ENCODE peak calls at places on chromosomes 12 and 14, in five cellular contexts. One of them, this sample, is unnamed.
A peak's percentile ranks its signal among the peaks of the same experiment; 100 is the strongest.

GRCh38 chr12:113103756-113104450 is 31.7 kb downstream of the RASAL1 start:
- DNase-seq in SW480: no peak
- DNase-seq in lower lobe of right lung: peak; percentile 64
- DNase-seq in HTR-8/SVneo: no peak
- DNase-seq in lower leg skin: no peak
- DNase-seq in this sample: no peak

GRCh38 chr14:67426983-67427601 is 15.1 kb upstream of the PLEK2 start:
- DNase-seq in SW480: peak; percentile 86
- DNase-seq in lower lobe of right lung: peak; percentile 73
- DNase-seq in HTR-8/SVneo: peak; percentile 100
- DNase-seq in lower leg skin: peak; percentile 51
- DNase-seq in this sample: no peak

GRCh38 chr14:90785474-90785873 is 30.8 kb downstream of the TTC7B start:
- DNase-seq in SW480: no peak
- DNase-seq in lower lobe of right lung: no peak
- DNase-seq in HTR-8/SVneo: no peak
- DNase-seq in lower leg skin: no peak
- DNase-seq in this sample: no peak

GRCh38 chr12:90909069-90909676 is 45.8 kb downstream of the CCER1 start:
- DNase-seq in SW480: peak; percentile 37
- DNase-seq in lower lobe of right lung: no peak
- DNase-seq in HTR-8/SVneo: peak; percentile 29
- DNase-seq in lower leg skin: no peak
- DNase-seq in this sample: no peak

GRCh38 chr12:57615637-57616036 is 4.4 kb downstream of the ARHGEF25 start:
- DNase-seq in SW480: no peak
- DNase-seq in lower lobe of right lung: no peak
- DNase-seq in HTR-8/SVneo: no peak
- DNase-seq in lower leg skin: no peak
- DNase-seq in this sample: no peak

GRCh38 chr14:95993768-95994592 is 45.2 kb upstream of the C14orf132 start:
- DNase-seq in SW480: peak; percentile 65
- DNase-seq in lower lobe of right lung: no peak
- DNase-seq in HTR-8/SVneo: peak; percentile 44
- DNase-seq in lower leg skin: no peak
- DNase-seq in this sample: no peak

GRCh38 chr14:81436296-81437138 is 36.4 kb upstream of the STON2 start:
- DNase-seq in SW480: peak; percentile 80
- DNase-seq in lower lobe of right lung: peak; percentile 80
- DNase-seq in HTR-8/SVneo: peak; percentile 65
- DNase-seq in lower leg skin: peak; percentile 51
- DNase-seq in this sample: peak; percentile 84

GRCh38 chr12:64389154-64389553 is 1.4 kb downstream of the C12orf56 start:
- DNase-seq in SW480: no peak
- DNase-seq in lower lobe of right lung: no peak
- DNase-seq in HTR-8/SVneo: no peak
- DNase-seq in lower leg skin: no peak
- DNase-seq in this sample: no peak

GRCh38 chr12:87464565-87464964 is 564.6 kb downstream of the C12orf50 start:
- DNase-seq in SW480: no peak
- DNase-seq in lower lobe of right lung: no peak
- DNase-seq in HTR-8/SVneo: no peak
- DNase-seq in lower leg skin: no peak
- DNase-seq in this sample: no peak

GRCh38 chr12:21471294-21471693 is 30.1 kb downstream of the RECQL start:
- DNase-seq in SW480: no peak
- DNase-seq in lower lobe of right lung: no peak
- DNase-seq in HTR-8/SVneo: no peak
- DNase-seq in lower leg skin: no peak
- DNase-seq in this sample: no peak

GRCh38 chr14:35365130-35366047 is 39.2 kb downstream of the NFKBIA start:
- DNase-seq in SW480: peak; percentile 69
- DNase-seq in lower lobe of right lung: peak; percentile 76
- DNase-seq in HTR-8/SVneo: peak; percentile 78
- DNase-seq in lower leg skin: peak; percentile 90
- DNase-seq in this sample: peak; percentile 92

GRCh38 chr12:28708918-28709371 is 440.1 kb upstream of the FAR2 start:
- DNase-seq in SW480: no peak
- DNase-seq in lower lobe of right lung: no peak
- DNase-seq in HTR-8/SVneo: no peak
- DNase-seq in lower leg skin: peak; percentile 63
- DNase-seq in this sample: peak; percentile 60

GRCh38 chr12:48261773-48262172 is 58.7 kb upstream of the OR10AD1 start:
- DNase-seq in SW480: no peak
- DNase-seq in lower lobe of right lung: no peak
- DNase-seq in HTR-8/SVneo: no peak
- DNase-seq in lower leg skin: no peak
- DNase-seq in this sample: no peak

GRCh38 chr14:52443506-52443905 is 108.8 kb downstream of the TXNDC16 start:
- DNase-seq in SW480: no peak
- DNase-seq in lower lobe of right lung: no peak
- DNase-seq in HTR-8/SVneo: no peak
- DNase-seq in lower leg skin: no peak
- DNase-seq in this sample: no peak

GRCh38 chr14:101198398-101199027 is 295.0 kb upstream of the RTL1 start:
- DNase-seq in SW480: peak; percentile 63
- DNase-seq in lower lobe of right lung: peak; percentile 10
- DNase-seq in HTR-8/SVneo: no peak
- DNase-seq in lower leg skin: no peak
- DNase-seq in this sample: no peak

GRCh38 chr12:68904351-68904982 is 28.5 kb downstream of the CPM start:
- DNase-seq in SW480: no peak
- DNase-seq in lower lobe of right lung: no peak
- DNase-seq in HTR-8/SVneo: no peak
- DNase-seq in lower leg skin: no peak
- DNase-seq in this sample: no peak

GRCh38 chr14:100214768-100215079 is 24.2 kb upstream of the YY1 start:
- DNase-seq in SW480: no peak
- DNase-seq in lower lobe of right lung: no peak
- DNase-seq in HTR-8/SVneo: no peak
- DNase-seq in lower leg skin: no peak
- DNase-seq in this sample: no peak

GRCh38 chr12:74747305-74747704 is 209.7 kb downstream of the ATXN7L3B start:
- DNase-seq in SW480: peak; percentile 0
- DNase-seq in lower lobe of right lung: no peak
- DNase-seq in HTR-8/SVneo: no peak
- DNase-seq in lower leg skin: no peak
- DNase-seq in this sample: no peak

GRCh38 chr12:53739285-53740129 is 12.3 kb upstream of the CALCOCO1 start:
- DNase-seq in SW480: no peak
- DNase-seq in lower lobe of right lung: no peak
- DNase-seq in HTR-8/SVneo: no peak
- DNase-seq in lower leg skin: no peak
- DNase-seq in this sample: no peak

GRCh38 chr14:57025456-57025855 is 215.2 kb upstream of the OTX2 start:
- DNase-seq in SW480: no peak
- DNase-seq in lower lobe of right lung: no peak
- DNase-seq in HTR-8/SVneo: no peak
- DNase-seq in lower leg skin: no peak
- DNase-seq in this sample: no peak

GRCh38 chr14:49977126-49977841 is 84.4 kb downstream of the ARF6 start:
- DNase-seq in SW480: no peak
- DNase-seq in lower lobe of right lung: no peak
- DNase-seq in HTR-8/SVneo: no peak
- DNase-seq in lower leg skin: no peak
- DNase-seq in this sample: peak; percentile 55

GRCh38 chr14:24114536-24115450 is at the start of the genes DCAF11 and NRL:
- DNase-seq in SW480: peak; percentile 99
- DNase-seq in lower lobe of right lung: peak; percentile 98
- DNase-seq in HTR-8/SVneo: peak; percentile 93
- DNase-seq in lower leg skin: peak; percentile 99
- DNase-seq in this sample: peak; percentile 99

GRCh38 chr14:78048120-78048519 is 122.1 kb upstream of the NRXN3 start:
- DNase-seq in SW480: no peak
- DNase-seq in lower lobe of right lung: no peak
- DNase-seq in HTR-8/SVneo: no peak
- DNase-seq in lower leg skin: no peak
- DNase-seq in this sample: no peak

GRCh38 chr12:68789144-68789878 is 18.7 kb upstream of the MDM2 start:
- DNase-seq in SW480: no peak
- DNase-seq in lower lobe of right lung: no peak
- DNase-seq in HTR-8/SVneo: no peak
- DNase-seq in lower leg skin: no peak
- DNase-seq in this sample: no peak

GRCh38 chr12:79933043-79933442 is 1.9 kb downstream of the PPP1R12A start:
- DNase-seq in SW480: no peak
- DNase-seq in lower lobe of right lung: no peak
- DNase-seq in HTR-8/SVneo: no peak
- DNase-seq in lower leg skin: no peak
- DNase-seq in this sample: no peak

GRCh38 chr14:74919421-74920165 is 3.5 kb downstream of the RPS6KL1 start:
- DNase-seq in SW480: no peak
- DNase-seq in lower lobe of right lung: no peak
- DNase-seq in HTR-8/SVneo: no peak
- DNase-seq in lower leg skin: no peak
- DNase-seq in this sample: peak; percentile 39

GRCh38 chr14:48792376-48793024 is 793.7 kb downstream of the RPS29 start:
- DNase-seq in SW480: no peak
- DNase-seq in lower lobe of right lung: no peak
- DNase-seq in HTR-8/SVneo: no peak
- DNase-seq in lower leg skin: no peak
- DNase-seq in this sample: no peak

GRCh38 chr14:69827560-69827959 is 30.5 kb upstream of the SLC10A1 start:
- DNase-seq in SW480: no peak
- DNase-seq in lower lobe of right lung: no peak
- DNase-seq in HTR-8/SVneo: no peak
- DNase-seq in lower leg skin: no peak
- DNase-seq in this sample: no peak

GRCh38 chr12:68250454-68250853 is 3.0 kb downstream of the IL22 start:
- DNase-seq in SW480: no peak
- DNase-seq in lower lobe of right lung: no peak
- DNase-seq in HTR-8/SVneo: no peak
- DNase-seq in lower leg skin: no peak
- DNase-seq in this sample: no peak